ENCODE peak calls at places on chromosomes 4 and X, in seven cellular contexts. Z, H, U, T, Y, G and O are unnamed samples. For H3K27me3, the result is how much of the 10 kb centered on the place peaks cover.

GRCh38 chrX:50067435-50068292 is 133.1 kb downstream of the AKAP4 start:
- DNase-seq in Z (peak), H (peak), U (peak), T (peak), Y (peak), G (peak), O (peak)

GRCh38 chr4:54855221-54855854 is 197.6 kb downstream of the KIT start:
- DNase-seq in Z (no peak), H (no peak), U (no peak), T (no peak), Y (no peak), G (no peak), O (no peak)

GRCh38 chr4:4284827-4285618 is 4.9 kb downstream of the LYAR start:
- DNase-seq in Z (no peak), H (no peak), U (no peak), T (no peak), Y (no peak), G (no peak), O (no peak)

GRCh38 chrX:9327747-9328145 is 137.1 kb upstream of the TBL1X start:
- DNase-seq in Z (no peak), H (no peak), U (no peak), T (peak), Y (no peak), G (peak), O (peak)

GRCh38 chr4:38948551-38948950 is 80.9 kb downstream of the FAM114A1 start:
- DNase-seq in Z (peak), H (no peak), U (no peak), T (peak), Y (no peak), G (peak), O (peak)

GRCh38 chrX:28549839-28550238 is 37.4 kb upstream of the IL1RAPL1 start:
- DNase-seq in Z (peak), H (peak), U (no peak), T (no peak), Y (no peak), G (peak), O (no peak)

GRCh38 chr4:183118141-183118540 is 19.1 kb downstream of the WWC2 start:
- DNase-seq in Z (no peak), H (no peak), U (no peak), T (no peak), Y (no peak), G (no peak), O (no peak)

GRCh38 chr4:154317600-154317999 is 174.0 kb downstream of the DCHS2 start:
- DNase-seq in Z (no peak), H (no peak), U (no peak), T (no peak), Y (no peak), G (no peak), O (no peak)

GRCh38 chr4:141311805-141312204 is 91.1 kb downstream of the ZNF330 start:
- DNase-seq in Z (no peak), H (no peak), U (no peak), T (no peak), Y (no peak), G (no peak), O (no peak)

GRCh38 chr4:141309864-141310263 is 89.2 kb downstream of the ZNF330 start:
- DNase-seq in Z (no peak), H (no peak), U (no peak), T (no peak), Y (no peak), G (no peak), O (no peak)

GRCh38 chr4:141314627-141315026 is 93.9 kb downstream of the ZNF330 start:
- DNase-seq in Z (no peak), H (no peak), U (no peak), T (no peak), Y (no peak), G (no peak), O (no peak)
- H3K23ac ChIP-seq in Z (no peak), H (no peak), U (no peak), T (no peak), Y (no peak), G (no peak), O (no peak)

GRCh38 chr4:17526695-17527477 is 11.9 kb downstream of the CLRN2 start:
- DNase-seq in Z (no peak), H (no peak), U (no peak), T (peak), Y (no peak), G (no peak), O (no peak)

GRCh38 chr4:17523626-17524025 is 8.7 kb downstream of the CLRN2 start:
- DNase-seq in Z (no peak), H (no peak), U (no peak), T (no peak), Y (no peak), G (no peak), O (no peak)

GRCh38 chr4:17528526-17529165 is 13.7 kb downstream of the CLRN2 start:
- DNase-seq in Z (no peak), H (no peak), U (no peak), T (no peak), Y (no peak), G (peak), O (no peak)
- H3K27me3 ChIP-seq in Z (under half), H (under half), U (under half), T (under half), Y (under half), G (under half), O (under half)

GRCh38 chr4:106615961-106616360 is 247.4 kb upstream of the GIMD1 start:
- DNase-seq in Z (no peak), H (no peak), U (no peak), T (peak), Y (no peak), G (no peak), O (no peak)
- H3K23ac ChIP-seq in Z (no peak), H (no peak), U (no peak), T (no peak), Y (no peak), G (no peak), O (no peak)

GRCh38 chr4:26899991-26900390 is 39.4 kb downstream of the STIM2 start:
- DNase-seq in Z (no peak), H (no peak), U (no peak), T (peak), Y (no peak), G (no peak), O (no peak)
- H3K27me3 ChIP-seq in Z (under half), H (under half), U (under half), T (under half), Y (under half), G (under half), O (under half)

GRCh38 chrX:153734871-153735270 is 10.2 kb downstream of the ABCD1 start:
- DNase-seq in Z (no peak), H (no peak), U (no peak), T (no peak), Y (no peak), G (no peak), O (no peak)
- H3K23ac ChIP-seq in Z (no peak), H (no peak), U (no peak), T (no peak), Y (no peak), G (no peak), O (no peak)

GRCh38 chr4:184824776-184825393 is 883 bp downstream of the ACSL1 start:
- DNase-seq in Z (no peak), H (no peak), U (no peak), T (peak), Y (no peak), G (peak), O (no peak)

GRCh38 chr4:184825394-184826314 is at the start of gene ACSL1:
- DNase-seq in Z (peak), H (peak), U (peak), T (peak), Y (peak), G (peak), O (peak)

GRCh38 chr4:184822356-184822755 is 3.4 kb downstream of the ACSL1 start:
- DNase-seq in Z (no peak), H (no peak), U (no peak), T (no peak), Y (no peak), G (no peak), O (no peak)

GRCh38 chr4:184826315-184827266 is 823 bp upstream of the ACSL1 start:
- DNase-seq in Z (no peak), H (no peak), U (no peak), T (peak), Y (no peak), G (peak), O (peak)

GRCh38 chr4:184824081-184824775 is 1.5 kb downstream of the ACSL1 start:
- DNase-seq in Z (no peak), H (no peak), U (no peak), T (peak), Y (no peak), G (no peak), O (peak)
- H3K27me3 ChIP-seq in Z (under half), H (under half), U (half or more), T (under half), Y (under half), G (under half), O (under half)